ENCODE peak calls at places on chromosomes 1 and 21, in five cellular contexts. N, Q, J, P and W are unnamed samples.

GRCh38 chr21:31203371-31204054 is 140.5 kb downstream of the TIAM1 start:
- DNase-seq in N (no peak), Q (no peak), J (no peak), P (peak), W (no peak)

GRCh38 chr1:65558215-65558614 is 137.7 kb downstream of the LEPR start:
- DNase-seq in N (no peak), Q (no peak), J (peak), P (peak), W (no peak)

GRCh38 chr1:236009857-236010256 is 55.0 kb downstream of the NID1 start:
- DNase-seq in N (no peak), Q (peak), J (peak), P (peak), W (no peak)

GRCh38 chr21:14677023-14677422 is 130.9 kb upstream of the SAMSN1 start:
- DNase-seq in N (no peak), Q (no peak), J (no peak), P (no peak), W (no peak)

GRCh38 chr1:219575563-219575962 is 37.3 kb downstream of the ZC3H11B start:
- DNase-seq in N (no peak), Q (no peak), J (no peak), P (no peak), W (no peak)

GRCh38 chr1:242140871-242141270 is 142.0 kb upstream of the MAP1LC3C start:
- DNase-seq in N (no peak), Q (no peak), J (no peak), P (no peak), W (no peak)

GRCh38 chr1:237220243-237220642 is 178.3 kb downstream of the RYR2 start:
- DNase-seq in N (peak), Q (no peak), J (no peak), P (no peak), W (no peak)

GRCh38 chr1:56803561-56804156 is 15.5 kb downstream of the FYB2 start:
- DNase-seq in N (no peak), Q (peak), J (no peak), P (peak), W (no peak)

GRCh38 chr1:198775606-198776005 is 136.8 kb downstream of the PTPRC start:
- DNase-seq in N (no peak), Q (no peak), J (no peak), P (peak), W (no peak)

GRCh38 chr1:226638608-226639007 is 90.0 kb downstream of the STUM start:
- DNase-seq in N (no peak), Q (no peak), J (no peak), P (no peak), W (no peak)

GRCh38 chr1:5513891-5514515 is 478.2 kb downstream of the NPHP4 start:
- DNase-seq in N (no peak), Q (no peak), J (no peak), P (no peak), W (no peak)

GRCh38 chr21:36015096-36015495 is 45.2 kb downstream of the SETD4 start:
- DNase-seq in N (no peak), Q (no peak), J (peak), P (no peak), W (no peak)

GRCh38 chr1:113976609-113977278 is 2.5 kb upstream of the OLFML3 start:
- DNase-seq in N (peak), Q (no peak), J (peak), P (peak), W (no peak)

GRCh38 chr1:7679873-7680790 is 91.0 kb upstream of the VAMP3 start:
- DNase-seq in N (peak), Q (no peak), J (peak), P (peak), W (peak)

GRCh38 chr1:205849619-205850355 is at the start of gene PM20D1:
- DNase-seq in N (peak), Q (peak), J (peak), P (peak), W (no peak)

GRCh38 chr1:219038398-219038797 is 135.3 kb upstream of the LYPLAL1 start:
- DNase-seq in N (no peak), Q (no peak), J (no peak), P (no peak), W (no peak)

GRCh38 chr1:110952031-110952430 is 11.7 kb downstream of the LRIF1 start:
- DNase-seq in N (no peak), Q (no peak), J (peak), P (no peak), W (no peak)

GRCh38 chr1:246151796-246152434 is 355.2 kb downstream of the SMYD3 start:
- DNase-seq in N (no peak), Q (no peak), J (no peak), P (no peak), W (no peak)

GRCh38 chr1:185595835-185596667 is 138.1 kb upstream of the HMCN1 start:
- DNase-seq in N (no peak), Q (peak), J (peak), P (peak), W (no peak)

GRCh38 chr1:38284953-38285352 is 238.4 kb upstream of the POU3F1 start:
- DNase-seq in N (no peak), Q (no peak), J (no peak), P (no peak), W (peak)

GRCh38 chr1:229268505-229268904 is 2.4 kb upstream of the RAB4A start:
- DNase-seq in N (no peak), Q (no peak), J (peak), P (peak), W (no peak)

GRCh38 chr1:87334351-87335174 is 5.9 kb downstream of the LMO4 start:
- DNase-seq in N (peak), Q (no peak), J (no peak), P (peak), W (no peak)

GRCh38 chr1:57464756-57465155 is 40.9 kb upstream of the DAB1 start:
- DNase-seq in N (no peak), Q (no peak), J (peak), P (no peak), W (no peak)

DNA sequence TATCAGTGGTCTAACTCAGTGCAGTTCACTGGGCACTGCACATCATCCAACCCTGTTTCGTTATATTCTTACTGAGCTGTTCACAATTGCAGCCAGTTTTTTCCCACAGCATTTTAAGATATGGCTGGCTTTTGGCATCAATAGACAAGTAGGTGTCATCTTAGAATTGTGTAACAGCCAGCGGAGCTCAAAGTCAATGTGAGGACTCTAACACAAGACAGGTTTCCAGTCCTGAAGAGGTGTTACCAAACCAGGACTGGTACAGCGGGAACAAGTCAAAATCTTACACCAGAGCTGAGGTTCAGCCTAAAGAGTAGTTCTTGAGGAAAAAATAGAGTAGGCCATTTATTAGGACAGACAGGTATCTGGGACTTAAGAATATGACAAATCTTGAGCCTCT is 313.3 kb downstream of the SEC16B start:
- DNase-seq in N (no peak), Q (no peak), J (no peak), P (no peak), W (no peak)
- TF ChIP-seq CTCF in N (no peak), Q (no peak), J (no peak), P (no peak), W (no peak)

DNA sequence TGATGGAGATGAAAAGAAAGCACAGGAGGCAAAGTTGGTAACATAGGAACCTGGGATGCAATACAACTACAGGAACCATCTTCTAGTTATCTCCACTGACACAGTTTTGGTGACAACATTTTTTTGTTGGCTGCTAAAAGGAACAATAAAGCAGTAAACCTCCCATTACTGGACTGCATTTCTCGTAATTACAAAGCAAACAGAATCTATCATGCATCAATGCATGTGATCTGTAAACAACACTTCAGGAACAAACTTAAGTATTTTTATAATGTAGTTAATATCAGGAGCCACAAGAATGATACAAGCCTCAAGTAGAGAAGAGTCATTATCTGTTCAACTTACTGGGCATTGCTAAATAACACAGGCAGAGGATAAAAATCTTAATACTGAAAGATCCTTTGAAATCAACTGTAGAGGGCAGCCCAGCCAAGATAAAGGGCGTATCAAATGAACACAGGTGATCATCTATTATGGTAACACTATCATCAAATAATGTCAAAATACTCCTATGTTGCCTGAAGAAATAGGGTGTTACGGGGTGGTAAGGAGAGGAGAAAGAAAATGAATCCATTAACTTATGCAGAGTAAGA is 193.3 kb downstream of the EIF4G3 start:
- DNase-seq in N (no peak), Q (no peak), J (no peak), P (no peak), W (no peak)
- TF ChIP-seq CTCF in N (no peak), Q (no peak), J (no peak), P (no peak), W (no peak)

DNA sequence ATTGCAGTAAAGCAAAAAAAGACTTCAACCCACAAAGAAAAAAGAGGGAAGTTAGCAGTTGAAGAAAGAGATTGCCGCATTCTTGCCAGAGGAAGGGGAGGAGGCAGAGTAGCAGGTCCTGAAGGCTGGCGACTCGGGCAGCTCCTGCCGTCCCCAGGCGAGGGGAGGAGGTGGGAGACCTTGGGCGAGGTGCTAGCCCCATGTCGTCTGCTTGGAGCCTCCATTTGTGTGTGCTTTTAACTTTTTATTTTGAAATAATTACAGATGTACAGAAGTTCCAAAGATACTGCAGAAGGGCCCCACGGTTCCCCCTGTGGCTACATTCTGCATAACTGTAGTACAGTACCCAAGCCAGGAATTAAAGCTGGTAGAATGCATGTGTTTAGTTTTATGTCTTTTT is 6.8 kb downstream of the TRPM2 start:
- DNase-seq in N (no peak), Q (no peak), J (no peak), P (no peak), W (no peak)
- TF ChIP-seq CTCF in N (no peak), Q (no peak), J (no peak), P (no peak), W (peak)

DNA sequence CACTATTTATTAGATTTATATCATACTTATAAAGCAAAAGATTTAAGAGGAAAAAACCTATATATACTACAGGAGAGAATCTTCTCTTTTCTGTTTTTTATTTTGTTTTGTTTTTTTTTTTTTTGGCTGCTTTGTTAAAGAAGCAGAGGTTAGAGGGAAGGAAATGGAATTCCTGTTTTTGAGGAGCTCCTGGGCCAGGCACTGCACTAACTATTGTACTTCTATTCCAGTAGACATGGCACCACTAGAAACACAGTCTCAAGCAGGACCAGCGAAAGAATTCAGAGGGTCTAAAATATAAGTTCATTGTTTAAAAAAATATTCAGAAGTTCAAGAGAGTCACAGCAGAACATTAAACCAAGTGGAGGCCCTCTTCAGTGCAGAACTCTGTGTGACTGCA is 54.7 kb upstream of the CNN3 start:
- DNase-seq in N (no peak), Q (no peak), J (no peak), P (no peak), W (no peak)
- TF ChIP-seq CTCF in N (no peak), Q (no peak), J (no peak), P (no peak), W (no peak)

GRCh38 chr1:9993571-9994075 is 3.4 kb upstream of the RBP7 start:
- DNase-seq in N (no peak), Q (no peak), J (no peak), P (peak), W (no peak)
- TF ChIP-seq CTCF in N (no peak), Q (no peak), J (no peak), P (no peak), W (no peak)

GRCh38 chr21:23936224-23936623 is 1671.1 kb downstream of the MRPL39 start:
- DNase-seq in N (no peak), Q (no peak), J (no peak), P (peak), W (no peak)
- TF ChIP-seq CTCF in N (no peak), Q (peak), J (no peak), P (peak), W (peak)

GRCh38 chr21:45418301-45419071 is 13.5 kb downstream of the COL18A1 start:
- DNase-seq in N (peak), Q (no peak), J (no peak), P (no peak), W (no peak)
- TF ChIP-seq CTCF in N (no peak), Q (no peak), J (no peak), P (no peak), W (no peak)

GRCh38 chr1:204836856-204837255 is 33.8 kb upstream of the NFASC start:
- DNase-seq in N (no peak), Q (no peak), J (peak), P (peak), W (no peak)

GRCh38 chr1:204830671-204831585 is 39.7 kb upstream of the NFASC start:
- DNase-seq in N (no peak), Q (no peak), J (no peak), P (no peak), W (no peak)

GRCh38 chr1:204837440-204838084 is 33.1 kb upstream of the NFASC start:
- DNase-seq in N (peak), Q (peak), J (peak), P (peak), W (peak)

GRCh38 chr1:204834329-204834728 is 36.3 kb upstream of the NFASC start:
- DNase-seq in N (no peak), Q (no peak), J (no peak), P (no peak), W (no peak)

DNA sequence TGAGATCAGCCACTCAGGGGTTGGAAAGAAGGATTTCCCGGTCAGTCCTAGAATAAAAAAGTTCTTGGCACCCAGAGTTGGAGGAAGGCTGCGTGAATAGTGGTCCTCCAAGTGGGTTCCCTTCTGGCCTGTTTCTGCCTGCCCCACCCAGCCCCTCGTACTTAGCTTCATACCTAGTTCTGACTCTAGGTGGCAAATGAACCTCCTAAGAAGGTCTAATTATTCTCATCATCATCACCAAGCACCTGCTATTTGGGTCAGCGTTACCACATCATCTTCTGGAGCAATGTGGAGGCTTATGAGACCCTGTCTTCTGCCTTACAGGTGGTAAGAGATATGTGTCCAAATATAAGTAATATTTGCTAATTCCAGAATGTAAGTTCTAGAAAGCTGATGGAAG is 35.9 kb upstream of the NFASC start:
- DNase-seq in N (no peak), Q (no peak), J (no peak), P (no peak), W (no peak)
- TF ChIP-seq CTCF in N (no peak), Q (no peak), J (no peak), P (no peak), W (no peak)